ENCODE peak calls at places on chromosomes 1 and 21, in nine cellular contexts. One of them, this sample, is unnamed.

GRCh38 chr1:100622037-100622436 is 84.1 kb downstream of the GPR88 start:
- DNase-seq in uterus: peak; percentile 43
- DNase-seq in fibroblast of lung: peak; percentile 94
- DNase-seq in right atrium auricular region: peak; percentile 61
- DNase-seq in pancreas: no peak
- DNase-seq in esophagus squamous epithelium: no peak
- DNase-seq in tibial artery: no peak
- DNase-seq in IMR-90: peak; percentile 99
- DNase-seq in heart left ventricle: no peak
- DNase-seq in this sample: peak; percentile 89

GRCh38 chr1:206970406-206970805 is at the start of gene FCAMR:
- DNase-seq in esophagus squamous epithelium: no peak
- DNase-seq in uterus: no peak
- DNase-seq in right atrium auricular region: no peak
- DNase-seq in fibroblast of lung: no peak
- DNase-seq in heart left ventricle: no peak
- DNase-seq in tibial artery: no peak
- DNase-seq in pancreas: no peak
- DNase-seq in IMR-90: no peak
- DNase-seq in this sample: no peak

GRCh38 chr1:178086294-178087255 is 7.3 kb upstream of the RASAL2 start:
- DNase-seq in pancreas: no peak
- DNase-seq in IMR-90: peak; percentile 75
- DNase-seq in esophagus squamous epithelium: no peak
- DNase-seq in uterus: no peak
- DNase-seq in tibial artery: no peak
- DNase-seq in right atrium auricular region: no peak
- DNase-seq in heart left ventricle: no peak
- DNase-seq in fibroblast of lung: peak; percentile 34
- DNase-seq in this sample: no peak

GRCh38 chr1:211680752-211681327 is 5.4 kb upstream of the NEK2 start:
- DNase-seq in fibroblast of lung: peak; percentile 91
- DNase-seq in IMR-90: peak; percentile 91
- DNase-seq in pancreas: peak; percentile 63
- DNase-seq in uterus: peak; percentile 55
- DNase-seq in esophagus squamous epithelium: no peak
- DNase-seq in right atrium auricular region: peak; percentile 61
- DNase-seq in heart left ventricle: peak; percentile 61
- DNase-seq in tibial artery: no peak
- DNase-seq in this sample: peak; percentile 81

GRCh38 chr1:210597555-210598134 is 268.9 kb downstream of the HHAT start:
- DNase-seq in pancreas: no peak
- DNase-seq in right atrium auricular region: no peak
- DNase-seq in IMR-90: peak; percentile 96
- DNase-seq in esophagus squamous epithelium: no peak
- DNase-seq in tibial artery: no peak
- DNase-seq in uterus: no peak
- DNase-seq in fibroblast of lung: peak; percentile 90
- DNase-seq in heart left ventricle: no peak
- DNase-seq in this sample: peak; percentile 85

GRCh38 chr1:24391882-24392603 is 21.5 kb downstream of the STPG1 start:
- DNase-seq in tibial artery: peak; percentile 75
- DNase-seq in esophagus squamous epithelium: no peak
- DNase-seq in pancreas: peak; percentile 55
- DNase-seq in fibroblast of lung: peak; percentile 61
- DNase-seq in heart left ventricle: peak; percentile 58
- DNase-seq in right atrium auricular region: peak; percentile 70
- DNase-seq in uterus: peak; percentile 53
- DNase-seq in IMR-90: peak; percentile 51
- DNase-seq in this sample: peak; percentile 55

GRCh38 chr21:33265664-33266049 is 510 bp upstream of the IL10RB start:
- DNase-seq in esophagus squamous epithelium: peak; percentile 30
- DNase-seq in heart left ventricle: peak; percentile 67
- DNase-seq in pancreas: no peak
- DNase-seq in uterus: no peak
- DNase-seq in right atrium auricular region: peak; percentile 72
- DNase-seq in tibial artery: peak; percentile 77
- DNase-seq in IMR-90: peak; percentile 14
- DNase-seq in fibroblast of lung: no peak
- DNase-seq in this sample: no peak

GRCh38 chr1:155208656-155209372 is at the start of gene MTX1:
- DNase-seq in esophagus squamous epithelium: peak; percentile 55
- DNase-seq in tibial artery: peak; percentile 97
- DNase-seq in fibroblast of lung: peak; percentile 85
- DNase-seq in uterus: peak; percentile 93
- DNase-seq in right atrium auricular region: peak; percentile 96
- DNase-seq in IMR-90: peak; percentile 68
- DNase-seq in pancreas: peak; percentile 92
- DNase-seq in heart left ventricle: peak; percentile 95
- DNase-seq in this sample: peak; percentile 90

GRCh38 chr21:37463083-37463780 is 96.7 kb downstream of the DYRK1A start:
- DNase-seq in IMR-90: peak; percentile 80
- DNase-seq in heart left ventricle: no peak
- DNase-seq in esophagus squamous epithelium: no peak
- DNase-seq in tibial artery: no peak
- DNase-seq in pancreas: no peak
- DNase-seq in right atrium auricular region: no peak
- DNase-seq in fibroblast of lung: peak; percentile 85
- DNase-seq in uterus: no peak
- DNase-seq in this sample: peak; percentile 60

DNA sequence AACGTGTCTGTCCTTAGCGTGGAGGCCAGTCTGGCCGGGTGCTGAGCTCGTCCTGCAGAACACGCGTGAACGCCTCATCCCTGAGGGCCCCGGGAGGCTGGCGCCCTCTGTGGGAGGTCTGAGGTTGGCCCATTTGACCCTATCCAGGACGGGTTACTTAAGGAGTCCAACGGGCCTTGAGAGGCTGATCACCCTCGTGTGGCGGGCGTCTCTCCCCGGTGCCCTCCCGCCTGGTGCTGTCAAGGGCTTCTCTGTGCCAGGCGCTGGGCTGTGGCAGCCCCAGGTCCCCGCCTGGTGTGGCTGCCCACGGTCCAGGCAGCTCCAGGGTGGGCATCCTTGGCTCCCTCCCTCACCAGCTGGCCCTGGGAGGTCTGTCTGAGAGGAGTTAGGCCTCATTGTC is 9.7 kb downstream of the SKI start:
- DNase-seq in right atrium auricular region: no peak
- DNase-seq in heart left ventricle: peak; percentile 44
- DNase-seq in esophagus squamous epithelium: no peak
- DNase-seq in tibial artery: no peak
- DNase-seq in fibroblast of lung: peak; percentile 19
- DNase-seq in uterus: no peak
- DNase-seq in IMR-90: no peak
- DNase-seq in pancreas: peak; percentile 28
- DNase-seq in this sample: no peak
- H3K4me1 ChIP-seq in right atrium auricular region: peaks cover 100% of the 10 kb centered on the region
- H3K4me1 ChIP-seq in heart left ventricle: peaks cover 89% of the 10 kb centered on the region
- H3K4me1 ChIP-seq in esophagus squamous epithelium: peaks cover 100% of the 10 kb centered on the region
- H3K4me1 ChIP-seq in tibial artery: peaks cover 98% of the 10 kb centered on the region
- H3K4me1 ChIP-seq in fibroblast of lung: peaks cover 27% of the 10 kb centered on the region
- H3K4me1 ChIP-seq in uterus: peaks cover 77% of the 10 kb centered on the region
- H3K4me1 ChIP-seq in IMR-90: peaks cover 56% of the 10 kb centered on the region
- H3K4me1 ChIP-seq in pancreas: peaks cover 48% of the 10 kb centered on the region
- H3K4me1 ChIP-seq in this sample: peaks cover 8% of the 10 kb centered on the region

GRCh38 chr1:104671684-104672353 is 922.1 kb downstream of the AMY1C start:
- DNase-seq in fibroblast of lung: no peak
- DNase-seq in right atrium auricular region: no peak
- DNase-seq in tibial artery: no peak
- DNase-seq in uterus: no peak
- DNase-seq in heart left ventricle: no peak
- DNase-seq in esophagus squamous epithelium: no peak
- DNase-seq in pancreas: no peak
- DNase-seq in IMR-90: no peak
- DNase-seq in this sample: no peak
- H3K27ac ChIP-seq in fibroblast of lung: no peak overlapping the region
- H3K27ac ChIP-seq in right atrium auricular region: no peak overlapping the region
- H3K27ac ChIP-seq in tibial artery: no peak overlapping the region
- H3K27ac ChIP-seq in uterus: no peak overlapping the region
- H3K27ac ChIP-seq in heart left ventricle: no peak overlapping the region
- H3K27ac ChIP-seq in esophagus squamous epithelium: no peak overlapping the region
- H3K27ac ChIP-seq in pancreas: no peak overlapping the region
- H3K27ac ChIP-seq in IMR-90: no peak overlapping the region
- H3K27ac ChIP-seq in this sample: no peak overlapping the region

GRCh38 chr1:38029725-38030511 is 16.7 kb downstream of the POU3F1 start:
- DNase-seq in IMR-90: peak; percentile 62
- DNase-seq in heart left ventricle: peak; percentile 71
- DNase-seq in right atrium auricular region: no peak
- DNase-seq in fibroblast of lung: peak; percentile 57
- DNase-seq in uterus: peak; percentile 59
- DNase-seq in esophagus squamous epithelium: no peak
- DNase-seq in pancreas: peak; percentile 71
- DNase-seq in tibial artery: no peak
- DNase-seq in this sample: no peak
- H3K4me3 ChIP-seq in IMR-90: no peak overlapping the region
- H3K4me3 ChIP-seq in heart left ventricle: no peak overlapping the region
- H3K4me3 ChIP-seq in right atrium auricular region: no peak overlapping the region
- H3K4me3 ChIP-seq in fibroblast of lung: no peak overlapping the region
- H3K4me3 ChIP-seq in uterus: no peak overlapping the region
- H3K4me3 ChIP-seq in esophagus squamous epithelium: no peak overlapping the region
- H3K4me3 ChIP-seq in pancreas: no peak overlapping the region
- H3K4me3 ChIP-seq in tibial artery: no peak overlapping the region
- H3K4me3 ChIP-seq in this sample: no peak overlapping the region

GRCh38 chr1:183328371-183328770 is 89.8 kb downstream of the NMNAT2 start:
- DNase-seq in IMR-90: no peak
- DNase-seq in fibroblast of lung: no peak
- DNase-seq in right atrium auricular region: no peak
- DNase-seq in esophagus squamous epithelium: no peak
- DNase-seq in pancreas: no peak
- DNase-seq in uterus: no peak
- DNase-seq in tibial artery: no peak
- DNase-seq in heart left ventricle: no peak
- DNase-seq in this sample: no peak

GRCh38 chr1:183327429-183328290 is 90.5 kb downstream of the NMNAT2 start:
- DNase-seq in pancreas: no peak
- DNase-seq in heart left ventricle: peak; percentile 63
- DNase-seq in tibial artery: peak; percentile 76
- DNase-seq in esophagus squamous epithelium: no peak
- DNase-seq in fibroblast of lung: no peak
- DNase-seq in uterus: peak; percentile 57
- DNase-seq in right atrium auricular region: no peak
- DNase-seq in IMR-90: no peak
- DNase-seq in this sample: no peak

GRCh38 chr1:183330335-183330734 is 87.8 kb downstream of the NMNAT2 start:
- DNase-seq in esophagus squamous epithelium: no peak
- DNase-seq in uterus: no peak
- DNase-seq in fibroblast of lung: no peak
- DNase-seq in right atrium auricular region: no peak
- DNase-seq in IMR-90: no peak
- DNase-seq in tibial artery: no peak
- DNase-seq in pancreas: no peak
- DNase-seq in heart left ventricle: no peak
- DNase-seq in this sample: no peak

GRCh38 chr1:183331095-183331742 is 87.0 kb downstream of the NMNAT2 start:
- DNase-seq in esophagus squamous epithelium: no peak
- DNase-seq in fibroblast of lung: no peak
- DNase-seq in tibial artery: no peak
- DNase-seq in pancreas: no peak
- DNase-seq in IMR-90: no peak
- DNase-seq in uterus: no peak
- DNase-seq in right atrium auricular region: no peak
- DNase-seq in heart left ventricle: no peak
- DNase-seq in this sample: no peak
- H3K4me1 ChIP-seq in esophagus squamous epithelium: peaks cover 25% of the 10 kb centered on the region
- H3K4me1 ChIP-seq in fibroblast of lung: no peaks in the 10 kb centered on the region
- H3K4me1 ChIP-seq in tibial artery: peaks cover 32% of the 10 kb centered on the region
- H3K4me1 ChIP-seq in pancreas: no peaks in the 10 kb centered on the region
- H3K4me1 ChIP-seq in IMR-90: peaks cover 4% of the 10 kb centered on the region
- H3K4me1 ChIP-seq in uterus: no peaks in the 10 kb centered on the region
- H3K4me1 ChIP-seq in right atrium auricular region: peaks cover 41% of the 10 kb centered on the region
- H3K4me1 ChIP-seq in heart left ventricle: peaks cover 7% of the 10 kb centered on the region
- H3K4me1 ChIP-seq in this sample: no peaks in the 10 kb centered on the region

DNA sequence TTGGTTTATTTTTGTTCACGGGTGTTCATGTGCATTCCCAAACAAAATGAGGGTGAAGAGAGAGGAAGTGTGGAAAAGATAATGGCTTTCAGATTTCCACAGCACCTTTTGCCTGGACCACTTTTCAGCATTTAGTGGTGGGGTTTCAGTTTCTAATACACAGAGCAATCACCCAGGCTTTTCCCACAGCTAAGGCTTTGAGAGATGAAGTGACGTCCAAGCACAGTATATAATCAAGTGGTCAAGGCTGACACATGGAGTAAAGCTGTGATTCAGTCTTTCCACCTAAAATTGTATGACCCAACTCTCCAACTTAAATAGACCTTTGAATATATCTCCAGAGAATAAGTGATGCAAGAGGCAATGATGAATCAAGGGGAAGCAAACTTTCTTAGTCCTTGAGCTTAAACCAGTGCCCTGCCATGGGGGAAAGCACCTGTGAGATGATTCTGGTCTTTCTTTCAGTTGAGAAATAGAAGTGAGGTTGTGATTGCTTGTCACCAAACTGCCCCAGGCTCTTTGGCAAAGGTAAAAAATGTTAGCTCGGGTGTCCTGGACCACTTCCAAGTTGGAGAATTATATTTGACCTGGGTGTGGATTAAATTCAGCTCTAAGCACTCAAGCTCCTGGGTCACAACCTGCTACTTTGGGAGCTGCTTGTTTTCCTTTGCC is 2.4 kb upstream of the PIK3R3 start:
- DNase-seq in tibial artery: no peak
- DNase-seq in right atrium auricular region: no peak
- DNase-seq in pancreas: no peak
- DNase-seq in IMR-90: peak; percentile 95
- DNase-seq in esophagus squamous epithelium: no peak
- DNase-seq in uterus: no peak
- DNase-seq in fibroblast of lung: peak; percentile 75
- DNase-seq in heart left ventricle: peak; percentile 37
- DNase-seq in this sample: no peak
- H3K27ac ChIP-seq in tibial artery: peak overlapping the region; percentile 93
- H3K27ac ChIP-seq in right atrium auricular region: peak overlapping the region; percentile 96
- H3K27ac ChIP-seq in pancreas: no peak overlapping the region
- H3K27ac ChIP-seq in IMR-90: no peak overlapping the region
- H3K27ac ChIP-seq in esophagus squamous epithelium: peak overlapping the region; percentile 95
- H3K27ac ChIP-seq in uterus: peak overlapping the region; percentile 36
- H3K27ac ChIP-seq in fibroblast of lung: no peak overlapping the region
- H3K27ac ChIP-seq in heart left ventricle: peak overlapping the region; percentile 97
- H3K27ac ChIP-seq in this sample: no peak overlapping the region

This sample was measured in SJSA1.